ENCODE peak calls at places on chromosomes 1 and 21, in five cellular contexts. One of them, this sample, is unnamed.

GRCh38 chr1:22850681-22851080 is 122.0 kb downstream of the LACTBL1 start:
- DNase-seq in kidney epithelial cell: no peak
- DNase-seq in A549: no peak
- DNase-seq in cardiac fibroblast: peak
- DNase-seq in heart left ventricle: peak
- DNase-seq in this sample: no peak

GRCh38 chr21:46125846-46126301 is 28.0 kb downstream of the COL6A2 start:
- DNase-seq in kidney epithelial cell: no peak
- DNase-seq in heart left ventricle: no peak
- DNase-seq in A549: no peak
- DNase-seq in cardiac fibroblast: no peak
- DNase-seq in this sample: no peak

GRCh38 chr21:40333731-40334130 is 466.5 kb downstream of the PCP4 start:
- DNase-seq in kidney epithelial cell: no peak
- DNase-seq in cardiac fibroblast: no peak
- DNase-seq in heart left ventricle: no peak
- DNase-seq in A549: no peak
- DNase-seq in this sample: no peak

GRCh38 chr1:1360511-1361169 is 2.3 kb upstream of the MXRA8 start:
- DNase-seq in kidney epithelial cell: peak
- DNase-seq in cardiac fibroblast: peak
- DNase-seq in A549: peak
- DNase-seq in heart left ventricle: peak
- DNase-seq in this sample: peak

GRCh38 chr1:222171005-222171404 is 376.9 kb downstream of the HHIPL2 start:
- DNase-seq in heart left ventricle: no peak
- DNase-seq in kidney epithelial cell: peak
- DNase-seq in A549: peak
- DNase-seq in cardiac fibroblast: peak
- DNase-seq in this sample: no peak

GRCh38 chr1:43705334-43705733 is 2.0 kb upstream of the ST3GAL3 start:
- DNase-seq in A549: no peak
- DNase-seq in kidney epithelial cell: no peak
- DNase-seq in heart left ventricle: no peak
- DNase-seq in cardiac fibroblast: no peak
- DNase-seq in this sample: no peak

GRCh38 chr1:8985915-8986813 is 40.1 kb downstream of the SLC2A7 start:
- DNase-seq in kidney epithelial cell: peak
- DNase-seq in heart left ventricle: peak
- DNase-seq in A549: peak
- DNase-seq in cardiac fibroblast: peak
- DNase-seq in this sample: peak

GRCh38 chr1:78840447-78841251 is 165.9 kb downstream of the ADGRL4 start:
- DNase-seq in A549: no peak
- DNase-seq in heart left ventricle: peak
- DNase-seq in cardiac fibroblast: peak
- DNase-seq in kidney epithelial cell: peak
- DNase-seq in this sample: peak

GRCh38 chr1:44031051-44031899 is at the start of gene SLC6A9:
- DNase-seq in kidney epithelial cell: no peak
- DNase-seq in heart left ventricle: peak
- DNase-seq in cardiac fibroblast: peak
- DNase-seq in A549: peak
- DNase-seq in this sample: no peak

GRCh38 chr21:42747267-42747701 is 93.9 kb downstream of the PDE9A start:
- DNase-seq in kidney epithelial cell: no peak
- DNase-seq in heart left ventricle: no peak
- DNase-seq in cardiac fibroblast: no peak
- DNase-seq in A549: no peak
- DNase-seq in this sample: no peak

GRCh38 chr1:56758135-56758534 is 61.1 kb downstream of the FYB2 start:
- DNase-seq in cardiac fibroblast: no peak
- DNase-seq in A549: peak
- DNase-seq in heart left ventricle: peak
- DNase-seq in kidney epithelial cell: no peak
- DNase-seq in this sample: no peak

GRCh38 chr1:17061486-17062271 is 7.8 kb upstream of the SDHB start:
- DNase-seq in kidney epithelial cell: no peak
- DNase-seq in heart left ventricle: no peak
- DNase-seq in cardiac fibroblast: no peak
- DNase-seq in A549: no peak
- DNase-seq in this sample: no peak

GRCh38 chr1:22105611-22106207 is 37.2 kb downstream of the WNT4 start:
- DNase-seq in cardiac fibroblast: peak
- DNase-seq in heart left ventricle: no peak
- DNase-seq in kidney epithelial cell: no peak
- DNase-seq in A549: peak
- DNase-seq in this sample: no peak

GRCh38 chr1:168834225-168834872 is 105.3 kb upstream of the DPT start:
- DNase-seq in kidney epithelial cell: peak
- DNase-seq in cardiac fibroblast: no peak
- DNase-seq in A549: peak
- DNase-seq in heart left ventricle: no peak
- DNase-seq in this sample: no peak

GRCh38 chr1:31771891-31772668 is 7.9 kb upstream of the ADGRB2 start:
- DNase-seq in kidney epithelial cell: no peak
- DNase-seq in heart left ventricle: no peak
- DNase-seq in A549: no peak
- DNase-seq in cardiac fibroblast: no peak
- DNase-seq in this sample: no peak

GRCh38 chr1:175704621-175705020 is 38.8 kb downstream of the TNR start:
- DNase-seq in heart left ventricle: no peak
- DNase-seq in kidney epithelial cell: no peak
- DNase-seq in A549: no peak
- DNase-seq in cardiac fibroblast: no peak
- DNase-seq in this sample: no peak

GRCh38 chr1:87673748-87674147 is 345.1 kb downstream of the LMO4 start:
- DNase-seq in kidney epithelial cell: no peak
- DNase-seq in heart left ventricle: no peak
- DNase-seq in cardiac fibroblast: peak
- DNase-seq in A549: no peak
- DNase-seq in this sample: no peak
- TF ChIP-seq CTCF in kidney epithelial cell: no peak
- TF ChIP-seq CTCF in heart left ventricle: no peak
- TF ChIP-seq CTCF in cardiac fibroblast: peak
- TF ChIP-seq CTCF in A549: no peak
- TF ChIP-seq CTCF in this sample: no peak

GRCh38 chr21:25963186-25963585 is 207.4 kb downstream of the APP start:
- DNase-seq in heart left ventricle: no peak
- DNase-seq in cardiac fibroblast: peak
- DNase-seq in A549: peak
- DNase-seq in kidney epithelial cell: peak
- DNase-seq in this sample: no peak
- H3K4me3 ChIP-seq in heart left ventricle: no peak
- H3K4me3 ChIP-seq in cardiac fibroblast: no peak
- H3K4me3 ChIP-seq in A549: no peak
- H3K4me3 ChIP-seq in kidney epithelial cell: no peak
- H3K4me3 ChIP-seq in this sample: no peak

DNA sequence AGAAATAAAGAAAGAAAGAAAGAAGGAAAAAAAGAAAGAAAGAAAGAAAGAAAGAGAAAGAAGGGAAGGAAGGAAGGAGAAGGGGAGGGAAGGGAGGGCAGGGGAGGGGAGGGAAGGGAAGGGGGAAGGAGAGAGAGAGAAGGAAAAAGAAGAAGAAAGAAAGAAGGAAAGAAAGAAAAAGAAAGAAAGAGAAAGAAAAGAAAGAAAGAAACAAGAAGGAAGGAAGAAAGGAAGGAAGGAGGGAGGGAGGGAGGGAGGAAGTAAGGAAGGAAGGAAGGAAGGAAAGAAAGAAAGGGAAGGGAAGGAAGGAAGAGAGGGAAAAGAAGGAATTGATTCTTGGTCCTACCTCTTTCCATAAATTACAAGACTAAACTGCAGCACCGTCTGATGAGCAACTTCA is 186.1 kb downstream of the URB2 start:
- DNase-seq in kidney epithelial cell: no peak
- DNase-seq in cardiac fibroblast: no peak
- DNase-seq in heart left ventricle: no peak
- DNase-seq in A549: no peak
- DNase-seq in this sample: no peak
- TF ChIP-seq CTCF in kidney epithelial cell: no peak
- TF ChIP-seq CTCF in cardiac fibroblast: no peak
- TF ChIP-seq CTCF in heart left ventricle: no peak
- TF ChIP-seq CTCF in A549: no peak
- TF ChIP-seq CTCF in this sample: no peak

DNA sequence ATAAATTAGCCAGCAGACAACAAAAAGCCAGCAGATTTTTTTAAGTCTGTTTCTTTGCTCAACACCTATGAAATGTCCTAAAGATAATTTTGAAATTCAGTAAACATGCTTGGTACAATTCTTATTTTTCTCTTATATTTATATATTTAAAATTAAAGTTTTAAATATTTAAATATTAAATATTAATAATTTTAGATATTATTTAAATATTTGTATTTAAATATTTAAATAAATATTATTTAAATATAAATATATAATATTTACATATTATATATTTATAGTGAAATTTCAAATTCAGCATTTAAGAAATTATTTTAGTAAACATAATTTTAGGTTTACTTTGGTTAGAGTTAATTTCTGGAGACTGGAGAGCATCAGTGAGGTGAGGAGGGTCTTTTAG is 1554.2 kb downstream of the NCAM2 start:
- DNase-seq in A549: no peak
- DNase-seq in heart left ventricle: no peak
- DNase-seq in cardiac fibroblast: no peak
- DNase-seq in kidney epithelial cell: no peak
- DNase-seq in this sample: no peak
- H3K4me3 ChIP-seq in A549: no peak
- H3K4me3 ChIP-seq in heart left ventricle: no peak
- H3K4me3 ChIP-seq in cardiac fibroblast: no peak
- H3K4me3 ChIP-seq in kidney epithelial cell: no peak
- H3K4me3 ChIP-seq in this sample: no peak

GRCh38 chr1:184143449-184143848 is 91.9 kb downstream of the TSEN15 start:
- DNase-seq in A549: no peak
- DNase-seq in kidney epithelial cell: no peak
- DNase-seq in heart left ventricle: peak
- DNase-seq in cardiac fibroblast: peak
- DNase-seq in this sample: no peak
- TF ChIP-seq CTCF in A549: peak
- TF ChIP-seq CTCF in kidney epithelial cell: no peak
- TF ChIP-seq CTCF in heart left ventricle: no peak
- TF ChIP-seq CTCF in cardiac fibroblast: no peak
- TF ChIP-seq CTCF in this sample: peak

This sample was measured in AG04449.